ENCODE peak calls at places on chromosomes 5 and 9, in four cellular contexts. K, D, X and G are unnamed samples.

GRCh38 chr9:134484479-134484878 is 157.1 kb upstream of the COL5A1 start:
- DNase-seq in D (no peak), X (no peak), K (peak; percentile 10), G (no peak)

GRCh38 chr9:69582544-69583297 is 89.5 kb downstream of the APBA1 start:
- DNase-seq in X (no peak), K (peak; percentile 41), D (no peak), G (no peak)

GRCh38 chr9:99678550-99678949 is 143.1 kb upstream of the NR4A3 start:
- DNase-seq in K (no peak), X (no peak), D (no peak), G (no peak)

GRCh38 chr9:134846699-134847098 is 33.9 kb upstream of the FCN2 start:
- DNase-seq in X (no peak), D (no peak), K (no peak), G (no peak)

GRCh38 chr9:75378036-75378435 is 289.7 kb downstream of the OSTF1 start:
- DNase-seq in K (peak; percentile 89), X (no peak), D (no peak), G (no peak)

GRCh38 chr5:112238473-112238872 is 180.6 kb downstream of the EPB41L4A start:
- DNase-seq in X (no peak), D (peak; percentile 22), K (no peak), G (no peak)

GRCh38 chr9:99259231-99259918 is 37.3 kb downstream of the SEC61B start:
- DNase-seq in X (peak; percentile 55), K (peak; percentile 78), D (no peak), G (no peak)

GRCh38 chr9:94807556-94807955 is 81.1 kb downstream of the AOPEP start:
- DNase-seq in X (no peak), D (no peak), K (no peak), G (no peak)

GRCh38 chr9:91307279-91307678 is 54.4 kb downstream of the AUH start:
- DNase-seq in X (no peak), K (no peak), D (no peak), G (no peak)

GRCh38 chr5:43649256-43649655 is 46.3 kb downstream of the NNT start:
- DNase-seq in X (no peak), D (no peak), K (no peak), G (no peak)

GRCh38 chr5:14600846-14601245 is 19.3 kb downstream of the OTULINL start:
- DNase-seq in D (no peak), X (no peak), K (no peak), G (no peak)

GRCh38 chr9:137229903-137230719 is 590 bp upstream of the SLC34A3 start:
- DNase-seq in X (no peak), K (no peak), D (no peak), G (no peak)

GRCh38 chr9:137506702-137507171 is 43.5 kb downstream of the PNPLA7 start:
- DNase-seq in D (no peak), K (no peak), X (no peak), G (no peak)

GRCh38 chr5:56233230-56233629 is at the start of gene ANKRD55:
- DNase-seq in X (no peak), D (no peak), K (no peak), G (no peak)

GRCh38 chr9:132748450-132748849 is 78.2 kb downstream of the GTF3C4 start:
- DNase-seq in K (no peak), D (no peak), X (no peak), G (no peak)

GRCh38 chr5:145479271-145479670 is 355.9 kb downstream of the PRELID2 start:
- DNase-seq in D (no peak), K (no peak), X (no peak), G (no peak)

GRCh38 chr5:128536229-128536860 is 1.7 kb downstream of the FBN2 start:
- DNase-seq in X (no peak), D (no peak), K (no peak), G (peak; percentile 4)

GRCh38 chr5:55847837-55848236 is 3.3 kb upstream of the IL31RA start:
- DNase-seq in X (no peak), D (no peak), K (no peak), G (no peak)

GRCh38 chr5:123455095-123455494 is 31.9 kb upstream of the CEP120 start:
- DNase-seq in X (no peak), D (peak; percentile 34), K (no peak), G (no peak)

GRCh38 chr5:35285011-35285410 is 54.7 kb upstream of the PRLR start:
- DNase-seq in D (no peak), K (no peak), X (no peak), G (no peak)

GRCh38 chr9:72187296-72187695 is 38.1 kb downstream of the GDA start:
- DNase-seq in X (no peak), K (no peak), D (no peak), G (no peak)
- TF ChIP-seq CTCF in X (no peak), K (no peak), D (no peak), G (no peak)

GRCh38 chr5:54593809-54594208 is 76.2 kb downstream of the SNX18 start:
- DNase-seq in D (no peak), X (no peak), K (no peak), G (no peak)
- TF ChIP-seq CTCF in D (no peak), X (no peak), K (no peak), G (no peak)

GRCh38 chr9:33638516-33638915 is 114.5 kb downstream of the ANKRD18B start:
- DNase-seq in D (no peak), X (no peak), K (no peak), G (no peak)
- TF ChIP-seq CTCF in D (no peak), X (no peak), K (no peak), G (no peak)

GRCh38 chr5:79075646-79076426 is 6.3 kb downstream of the BHMT2 start:
- DNase-seq in D (no peak), K (no peak), X (no peak), G (no peak)
- TF ChIP-seq CTCF in D (no peak), K (no peak), X (no peak), G (no peak)

DNA sequence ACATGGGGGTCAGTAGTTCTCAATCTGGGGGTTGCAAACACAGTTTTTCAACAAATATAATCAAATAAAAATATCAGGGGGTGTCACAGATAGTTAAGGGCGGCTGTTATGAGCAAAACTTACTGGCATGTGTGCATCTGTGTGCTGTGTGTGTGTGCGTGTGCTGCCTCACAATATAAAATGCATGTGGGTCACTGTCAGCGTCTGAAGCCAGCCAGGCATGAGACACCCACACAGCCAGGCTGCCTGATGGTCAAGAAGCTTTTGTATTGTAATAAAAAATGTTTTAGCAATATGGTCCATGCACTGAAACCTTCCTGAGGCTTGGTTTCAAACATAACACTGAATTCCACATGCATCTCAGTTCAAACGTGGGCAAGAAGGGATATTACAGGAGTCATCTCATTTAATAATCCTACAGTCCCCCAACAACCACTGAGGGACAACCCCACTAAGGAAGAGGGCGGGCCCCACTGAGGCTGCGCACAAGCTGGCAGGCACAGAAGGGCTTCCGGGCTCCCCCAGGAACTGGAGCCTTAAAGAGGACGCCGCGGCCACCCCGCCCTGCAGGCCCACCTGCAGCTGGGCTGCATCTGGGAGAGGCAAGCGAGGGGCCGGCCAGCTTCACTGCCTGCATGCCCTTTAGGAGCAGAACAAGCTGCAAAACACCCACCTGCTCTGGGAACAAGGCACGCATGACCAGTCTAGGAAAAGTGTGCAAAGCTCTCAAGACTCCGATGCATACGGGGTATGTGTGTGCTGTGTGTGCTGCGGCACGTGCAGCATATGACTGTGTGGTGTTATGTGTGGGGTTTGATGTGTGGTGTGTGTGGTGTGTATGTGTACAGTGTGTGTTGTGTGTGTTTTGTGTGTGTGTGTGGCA is 14.1 kb downstream of the SEMA4D start:
- DNase-seq in K (no peak), X (peak; percentile 85), D (peak; percentile 73), G (no peak)
- TF ChIP-seq CTCF in K (no peak), X (no peak), D (no peak), G (no peak)

DNA sequence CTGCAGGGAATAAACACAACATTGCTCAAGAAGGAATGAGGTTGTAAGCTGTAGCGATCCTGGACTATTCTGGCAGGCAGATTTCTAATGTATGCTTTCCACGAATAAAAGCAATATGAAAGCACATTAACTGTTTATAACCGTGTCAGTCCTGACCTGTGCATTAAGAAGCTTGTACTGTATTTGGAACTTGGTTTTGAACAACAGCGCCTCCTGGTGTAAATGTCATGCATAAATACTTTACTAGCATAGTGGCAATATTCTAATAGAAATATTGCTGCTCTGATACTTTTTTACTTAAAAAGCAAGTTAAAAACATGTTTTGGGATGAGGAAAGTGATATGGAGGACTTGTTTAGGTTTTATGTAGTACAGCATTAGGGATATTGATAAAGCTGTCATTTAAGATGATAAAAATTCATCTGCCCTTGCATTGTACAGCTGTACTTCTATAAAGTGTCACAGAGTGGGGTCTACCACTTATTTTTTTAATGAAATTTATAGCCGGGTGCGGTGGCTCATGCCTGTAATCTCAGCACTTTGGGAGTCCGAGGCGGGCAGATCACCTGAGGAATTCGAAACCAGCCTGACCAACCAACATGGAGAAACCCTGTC is 70.7 kb upstream of the GNE start:
- DNase-seq in K (no peak), X (no peak), D (peak; percentile 79), G (peak; percentile 51)
- TF ChIP-seq CTCF in K (peak; percentile 87), X (peak; percentile 92), D (peak; percentile 69), G (peak; percentile 93)

DNA sequence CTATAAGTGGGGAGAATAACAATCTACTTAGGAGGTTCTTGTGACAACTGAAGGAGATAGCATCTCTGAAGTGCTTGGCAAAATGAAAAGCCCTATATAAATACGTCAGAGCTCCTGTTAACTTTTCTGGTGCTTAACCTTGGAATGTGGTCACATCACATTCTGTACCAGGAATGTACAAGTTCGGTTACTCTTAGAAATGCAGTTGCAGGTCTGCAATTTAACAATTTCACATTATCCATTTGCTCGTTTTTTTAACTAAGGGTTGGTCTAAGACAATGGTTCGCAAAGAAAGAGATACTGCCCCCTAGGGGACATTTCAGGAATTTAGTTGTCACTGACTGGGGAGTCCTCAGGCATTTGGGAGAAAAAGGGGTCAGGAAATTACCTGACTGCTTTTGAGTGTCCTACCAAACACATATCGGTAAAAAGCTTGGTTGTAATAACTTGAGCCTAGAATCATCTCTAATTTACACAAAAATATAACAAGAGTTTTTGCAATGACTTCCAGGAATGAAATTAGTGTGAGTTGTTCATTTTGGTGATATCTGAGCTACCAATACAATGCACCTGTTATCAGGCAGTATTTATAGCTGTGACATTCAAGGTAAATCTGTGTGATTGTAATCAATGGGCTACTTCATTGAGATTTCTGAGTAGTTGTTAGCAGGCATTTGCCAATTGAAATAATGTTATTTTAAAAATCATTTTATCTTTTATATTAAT is 5.4 kb upstream of the HBEGF start:
- DNase-seq in K (peak; percentile 48), X (peak; percentile 40), D (peak; percentile 78), G (peak; percentile 70)
- TF ChIP-seq CTCF in K (peak; percentile 91), X (peak; percentile 86), D (peak; percentile 67), G (peak; percentile 93)